ENCODE peak calls at places on chromosomes 4 and X, in nine cellular contexts. S is right atrium auricular region, G is epithelial cell of esophagus, R is dorsolateral prefrontal cortex, I is astrocyte of the spinal cord, H is PC-3, U is transverse colon, Z is fibroblast of pulmonary artery, J is brain microvascular endothelial cell. M is an unnamed sample.

GRCh38 chr4:167265231-167265630 is 30.9 kb upstream of the SPOCK3 start:
- DNase-seq in S (no peak), G (peak), R (no peak), I (no peak), H (peak), U (no peak), Z (no peak), J (no peak), M (no peak)

GRCh38 chr4:37717575-37717974 is 31.4 kb upstream of the RELL1 start:
- DNase-seq in S (no peak), G (peak), R (no peak), I (peak), H (peak), U (no peak), Z (peak), J (peak), M (peak)

GRCh38 chr4:108543359-108543968 is 76.9 kb upstream of the RPL34 start:
- DNase-seq in S (no peak), G (no peak), R (no peak), I (no peak), H (no peak), U (no peak), Z (no peak), J (no peak), M (no peak)

GRCh38 chrX:47723689-47724088 is 64.7 kb upstream of the UXT start:
- DNase-seq in S (no peak), G (no peak), R (no peak), I (no peak), H (no peak), U (no peak), Z (no peak), J (no peak), M (no peak)

GRCh38 chrX:12843668-12844279 is 23.1 kb upstream of the TLR7 start:
- DNase-seq in S (no peak), G (no peak), R (no peak), I (no peak), H (no peak), U (no peak), Z (no peak), J (no peak), M (no peak)

GRCh38 chr4:8259743-8260430 is 9.7 kb upstream of the HTRA3 start:
- DNase-seq in S (no peak), G (no peak), R (no peak), I (no peak), H (no peak), U (no peak), Z (no peak), J (no peak), M (no peak)

GRCh38 chrX:151488677-151489076 is 74.8 kb upstream of the PASD1 start:
- DNase-seq in S (no peak), G (peak), R (no peak), I (no peak), H (no peak), U (no peak), Z (no peak), J (no peak), M (no peak)

GRCh38 chr4:100098681-100099080 is 91.6 kb downstream of the DDIT4L start:
- DNase-seq in S (no peak), G (no peak), R (no peak), I (no peak), H (no peak), U (no peak), Z (no peak), J (no peak), M (no peak)

GRCh38 chrX:2898861-2899512 is 30.2 kb downstream of the ARSD start:
- DNase-seq in S (no peak), G (peak), R (no peak), I (no peak), H (peak), U (peak), Z (no peak), J (no peak), M (no peak)

GRCh38 chr4:8478801-8479744 is 38.5 kb downstream of the TRMT44 start:
- DNase-seq in S (no peak), G (no peak), R (no peak), I (peak), H (no peak), U (no peak), Z (peak), J (peak), M (no peak)

GRCh38 chr4:8702516-8703400 is 110.2 kb downstream of the CPZ start:
- DNase-seq in S (no peak), G (no peak), R (peak), I (no peak), H (no peak), U (no peak), Z (no peak), J (no peak), M (no peak)

GRCh38 chrX:127873637-127874036 is 178.6 kb downstream of the ACTRT1 start:
- DNase-seq in S (no peak), G (no peak), R (no peak), I (no peak), H (no peak), U (no peak), Z (no peak), J (no peak), M (no peak)

GRCh38 chrX:920234-920799 is 289.7 kb downstream of the SHOX start:
- DNase-seq in S (no peak), G (no peak), R (no peak), I (no peak), H (no peak), U (no peak), Z (no peak), J (peak), M (no peak)

GRCh38 chr4:124980276-124980752 is 267.8 kb upstream of the ANKRD50 start:
- DNase-seq in S (no peak), G (peak), R (no peak), I (peak), H (peak), U (no peak), Z (peak), J (peak), M (no peak)

GRCh38 chr4:6239486-6239885 is 30.2 kb upstream of the WFS1 start:
- DNase-seq in S (no peak), G (no peak), R (peak), I (no peak), H (no peak), U (no peak), Z (no peak), J (no peak), M (no peak)

GRCh38 chr4:168710353-168710946 is 213.6 kb downstream of the PALLD start:
- DNase-seq in S (no peak), G (peak), R (no peak), I (peak), H (peak), U (peak), Z (peak), J (peak), M (peak)

GRCh38 chrX:73916489-73916888 is 353.5 kb downstream of the CHIC1 start:
- DNase-seq in S (no peak), G (no peak), R (no peak), I (no peak), H (no peak), U (no peak), Z (no peak), J (no peak), M (no peak)

GRCh38 chrX:20515841-20516461 is 249.2 kb upstream of the RPS6KA3 start:
- DNase-seq in S (no peak), G (peak), R (no peak), I (peak), H (peak), U (no peak), Z (peak), J (peak), M (peak)

GRCh38 chrX:131366387-131366786 is 77.3 kb upstream of the IGSF1 start:
- DNase-seq in S (no peak), G (no peak), R (no peak), I (no peak), H (peak), U (no peak), Z (no peak), J (no peak), M (no peak)

GRCh38 chr4:177427097-177427665 is 15.1 kb downstream of the AGA start:
- DNase-seq in S (no peak), G (peak), R (no peak), I (peak), H (no peak), U (no peak), Z (no peak), J (peak), M (no peak)

GRCh38 chr4:44256414-44256813 is 192.2 kb downstream of the KCTD8 start:
- DNase-seq in S (no peak), G (no peak), R (no peak), I (no peak), H (peak), U (no peak), Z (peak), J (no peak), M (no peak)

GRCh38 chrX:119756926-119757635 is 1.3 kb upstream of the SOWAHD start:
- DNase-seq in S (no peak), G (no peak), R (no peak), I (no peak), H (no peak), U (peak), Z (no peak), J (no peak), M (no peak)

GRCh38 chrX:40167240-40168182 is 69.8 kb upstream of the BCOR start:
- DNase-seq in S (no peak), G (no peak), R (no peak), I (no peak), H (no peak), U (peak), Z (no peak), J (no peak), M (no peak)

GRCh38 chr4:139609647-139610046 is 53.6 kb upstream of the SETD7 start:
- DNase-seq in S (no peak), G (peak), R (no peak), I (peak), H (peak), U (no peak), Z (peak), J (peak), M (no peak)

GRCh38 chr4:185211035-185211434 is 1.6 kb downstream of the SNX25 start:
- DNase-seq in S (no peak), G (no peak), R (no peak), I (peak), H (no peak), U (no peak), Z (no peak), J (no peak), M (no peak)

GRCh38 chr4:148060264-148061138 is 328.6 kb downstream of the ARHGAP10 start:
- DNase-seq in S (no peak), G (peak), R (no peak), I (no peak), H (no peak), U (no peak), Z (no peak), J (no peak), M (no peak)

GRCh38 chr4:36000941-36001557 is 243.3 kb downstream of the ARAP2 start:
- DNase-seq in S (no peak), G (peak), R (no peak), I (no peak), H (no peak), U (no peak), Z (no peak), J (no peak), M (no peak)

GRCh38 chr4:169225058-169225751 is 45.6 kb downstream of the SH3RF1 start:
- DNase-seq in S (no peak), G (peak), R (no peak), I (peak), H (peak), U (no peak), Z (peak), J (peak), M (peak)

GRCh38 chrX:48957477-48957826 is at the start of gene OTUD5:
- DNase-seq in S (no peak), G (no peak), R (peak), I (no peak), H (no peak), U (no peak), Z (no peak), J (no peak), M (no peak)

GRCh38 chr4:5710065-5710961 is 688 bp upstream of the EVC start:
- DNase-seq in S (no peak), G (peak), R (no peak), I (peak), H (peak), U (no peak), Z (no peak), J (peak), M (no peak)

DNA sequence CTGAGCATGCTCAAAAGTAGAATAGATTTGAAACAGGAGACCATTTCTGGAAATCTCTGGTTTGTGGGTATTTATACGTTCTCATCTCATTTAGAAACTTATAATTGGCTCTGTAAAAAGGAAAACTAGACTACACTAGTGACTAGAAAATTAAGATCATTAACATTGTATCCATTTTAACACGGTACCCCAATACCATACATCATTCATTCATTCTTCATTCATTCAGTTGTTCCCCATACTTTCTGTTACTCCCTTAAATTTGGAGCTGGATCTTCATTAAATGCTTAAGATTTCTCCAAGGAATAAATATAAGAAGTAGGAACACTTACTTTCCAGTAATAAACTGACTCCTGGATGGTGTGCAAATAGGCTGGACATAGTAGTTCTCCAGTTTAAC is 1.3 kb downstream of the ARSJ start:
- DNase-seq in S (no peak), G (no peak), R (no peak), I (peak), H (no peak), U (no peak), Z (no peak), J (no peak), M (no peak)
- H3K4me3 ChIP-seq in S (peak), G (peak), R (peak), I (peak), H (peak), U (peak), Z (peak), J (peak), M (peak)

GRCh38 chr4:75898533-75898932 is 3.7 kb downstream of the PPEF2 start:
- DNase-seq in S (no peak), G (no peak), R (no peak), I (no peak), H (no peak), U (no peak), Z (no peak), J (no peak), M (no peak)

GRCh38 chr4:75892508-75892907 is 9.7 kb downstream of the PPEF2 start:
- DNase-seq in S (no peak), G (peak), R (no peak), I (no peak), H (peak), U (no peak), Z (no peak), J (no peak), M (no peak)

GRCh38 chr4:75891611-75892010 is 10.6 kb downstream of the PPEF2 start:
- DNase-seq in S (no peak), G (no peak), R (no peak), I (no peak), H (no peak), U (no peak), Z (no peak), J (no peak), M (no peak)

DNA sequence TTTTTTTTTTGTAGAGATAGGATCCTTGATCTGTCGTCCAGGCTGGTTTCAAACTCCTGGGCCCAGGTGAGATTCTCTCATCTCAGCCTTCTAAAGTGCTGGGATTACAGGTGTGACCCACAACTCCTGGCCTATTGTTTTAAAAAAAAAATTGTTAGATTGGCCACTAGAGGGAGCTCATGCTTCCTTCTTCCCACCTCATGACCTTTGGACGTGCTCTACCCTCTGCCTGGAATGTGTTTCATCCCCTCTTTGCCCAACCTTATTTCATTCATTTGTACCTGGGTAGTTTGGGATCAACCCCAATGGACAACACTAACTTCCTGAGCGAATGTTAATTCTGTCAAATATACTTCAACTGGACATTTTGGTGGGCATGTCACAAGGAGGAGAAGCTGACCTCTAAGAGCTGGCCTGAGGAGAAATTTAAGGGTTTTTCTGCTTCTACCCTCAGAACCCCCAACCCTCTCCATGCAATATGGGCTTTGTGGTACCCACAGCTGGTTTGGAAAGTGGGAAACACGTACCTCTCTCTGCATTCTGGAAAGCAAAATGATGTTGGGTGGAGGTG is 6.4 kb downstream of the PPEF2 start:
- DNase-seq in S (no peak), G (peak), R (no peak), I (peak), H (peak), U (no peak), Z (peak), J (no peak), M (peak)
- TF ChIP-seq CTCF in S (peak), G (peak), R (peak), I (peak), H (peak), U (peak), Z (peak), J (peak), M (peak)

DNA sequence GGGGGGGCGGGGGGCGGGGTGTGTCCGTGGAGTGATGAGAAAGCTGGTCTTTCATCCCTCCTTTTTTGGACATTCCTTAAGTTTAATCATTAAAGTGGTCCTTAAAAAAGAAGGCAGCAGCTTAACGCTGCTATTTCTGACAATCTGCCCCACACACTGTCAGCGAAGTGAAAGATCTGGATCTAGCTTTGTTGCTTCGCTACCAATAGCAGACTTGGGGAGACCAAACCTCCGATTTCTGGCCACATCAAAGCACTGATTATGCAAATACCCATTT is 5.9 kb downstream of the NEUROG2 start:
- DNase-seq in S (no peak), G (no peak), R (no peak), I (no peak), H (no peak), U (no peak), Z (no peak), J (no peak), M (no peak)
- H3K4me3 ChIP-seq in S (peak), G (no peak), R (peak), I (peak), H (no peak), U (peak), Z (no peak), J (peak), M (peak)

DNA sequence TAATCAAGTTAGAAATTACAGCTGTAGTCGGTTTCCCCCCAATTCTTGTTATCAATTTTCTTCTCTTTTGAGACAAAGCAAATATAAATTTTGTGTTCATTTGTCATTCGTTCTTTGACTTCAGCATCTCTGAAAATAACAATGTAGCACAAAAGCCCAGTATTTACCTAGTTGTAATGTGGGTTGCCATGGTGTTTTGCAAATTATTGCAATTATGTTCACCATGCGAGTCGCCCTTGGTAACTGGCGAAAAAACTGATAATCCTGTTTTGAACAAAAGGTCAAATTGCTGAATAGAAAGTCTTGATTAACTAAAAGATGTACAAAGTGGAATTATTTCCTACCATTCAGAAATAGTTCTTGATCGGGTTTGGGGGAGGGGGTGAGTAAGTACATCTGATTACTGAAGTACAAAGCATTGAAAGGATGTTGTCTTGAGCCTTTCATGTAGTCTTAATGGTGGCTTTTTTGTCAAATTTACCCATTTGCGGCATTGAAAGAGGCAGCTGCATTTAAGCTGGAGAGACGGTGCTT is 138.9 kb downstream of the ARX start:
- DNase-seq in S (no peak), G (no peak), R (no peak), I (no peak), H (no peak), U (no peak), Z (no peak), J (no peak), M (no peak)
- TF ChIP-seq CTCF in S (no peak), G (no peak), R (no peak), I (no peak), H (no peak), U (no peak), Z (no peak), J (no peak), M (no peak)

GRCh38 chrX:154494715-154495114 is 4.3 kb upstream of the SLC10A3 start:
- DNase-seq in S (no peak), G (no peak), R (no peak), I (no peak), H (no peak), U (no peak), Z (no peak), J (no peak), M (no peak)

GRCh38 chrX:154490021-154490413 is 412 bp downstream of the SLC10A3 start:
- DNase-seq in S (no peak), G (peak), R (no peak), I (peak), H (peak), U (peak), Z (peak), J (no peak), M (peak)

GRCh38 chrX:154490414-154491083 is at the start of gene SLC10A3:
- DNase-seq in S (peak), G (peak), R (peak), I (peak), H (peak), U (peak), Z (peak), J (peak), M (peak)

GRCh38 chrX:154495472-154495922 is 5.1 kb upstream of the SLC10A3 start:
- DNase-seq in S (no peak), G (no peak), R (no peak), I (no peak), H (no peak), U (no peak), Z (no peak), J (no peak), M (no peak)
- H3K4me3 ChIP-seq in S (no peak), G (no peak), R (no peak), I (no peak), H (no peak), U (no peak), Z (no peak), J (no peak), M (no peak)

GRCh38 chr4:126568652-126569580 is 1063.8 kb upstream of the INTU start:
- DNase-seq in S (no peak), G (no peak), R (no peak), I (no peak), H (no peak), U (no peak), Z (no peak), J (no peak), M (no peak)
- TF ChIP-seq CTCF in S (no peak), G (no peak), R (no peak), I (no peak), H (no peak), U (no peak), Z (no peak), J (no peak), M (no peak)

GRCh38 chrX:156004740-156005139 is 7.2 kb downstream of the IL9R start:
- DNase-seq in S (no peak), G (no peak), R (no peak), I (no peak), H (no peak), U (no peak), Z (no peak), J (no peak), M (no peak)

GRCh38 chrX:156003486-156004185 is 6.1 kb downstream of the IL9R start:
- DNase-seq in S (no peak), G (peak), R (no peak), I (no peak), H (no peak), U (no peak), Z (no peak), J (no peak), M (no peak)

GRCh38 chrX:156002517-156002916 is 5.0 kb downstream of the IL9R start:
- DNase-seq in S (no peak), G (peak), R (no peak), I (no peak), H (no peak), U (no peak), Z (no peak), J (no peak), M (no peak)

GRCh38 chrX:156005144-156005543 is 7.6 kb downstream of the IL9R start:
- DNase-seq in S (no peak), G (no peak), R (no peak), I (no peak), H (no peak), U (no peak), Z (no peak), J (no peak), M (no peak)

DNA sequence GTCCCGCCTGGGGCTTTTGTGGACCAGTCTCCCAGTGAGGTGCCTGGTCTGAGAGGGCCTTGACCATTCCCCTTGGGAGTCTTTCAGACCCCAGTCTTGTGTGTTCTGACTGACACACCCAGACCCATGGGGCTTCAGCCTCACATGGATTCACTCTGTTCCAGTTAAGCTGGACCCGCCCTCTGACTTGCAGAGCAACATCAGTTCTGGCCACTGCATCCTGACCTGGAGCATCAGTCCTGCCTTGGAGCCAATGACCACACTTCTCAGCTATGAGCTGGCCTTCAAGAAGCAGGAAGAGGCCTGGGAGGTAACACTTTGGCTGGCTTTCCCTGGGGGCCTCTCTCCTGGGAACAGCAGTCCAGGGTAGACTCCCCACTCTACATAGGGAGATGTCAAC is 6.8 kb downstream of the IL9R start:
- DNase-seq in S (no peak), G (peak), R (no peak), I (no peak), H (no peak), U (no peak), Z (no peak), J (no peak), M (no peak)
- H3K4me3 ChIP-seq in S (no peak), G (no peak), R (no peak), I (no peak), H (no peak), U (no peak), Z (no peak), J (no peak), M (no peak)